ENCODE peak calls at places on chromosomes 12 and 14, in eight cellular contexts. Q is HCT116, J is SK-N-SH, H is endodermal cell, R is mammary epithelial cell, D is keratinocyte, P is PC-3, C is H9. F is an unnamed sample.

GRCh38 chr12:23952071-23952470 is 2.6 kb upstream of the SOX5 start:
- DNase-seq in Q (no peak), J (no peak), H (no peak), R (no peak), D (no peak), P (no peak), C (no peak), F (no peak)

GRCh38 chr12:2336409-2336829 is 283.6 kb downstream of the CACNA1C start:
- DNase-seq in Q (peak; percentile 75), J (no peak), H (no peak), R (peak; percentile 95), D (peak; percentile 28), P (peak; percentile 84), C (no peak), F (peak; percentile 92)

GRCh38 chr12:42589465-42590323 is at the start of gene PRICKLE1:
- DNase-seq in Q (no peak), J (peak; percentile 90), H (peak; percentile 80), R (peak; percentile 64), D (no peak), P (peak; percentile 57), C (peak; percentile 46), F (peak; percentile 64)

GRCh38 chr14:32259368-32260013 is 56.4 kb upstream of the RNU6-8 start:
- DNase-seq in Q (peak; percentile 56), J (peak; percentile 58), H (peak; percentile 59), R (peak; percentile 82), D (peak; percentile 62), P (peak; percentile 87), C (peak; percentile 43), F (peak; percentile 42)

GRCh38 chr12:65605019-65605418 is 219.3 kb upstream of the HMGA2 start:
- DNase-seq in Q (no peak), J (no peak), H (no peak), R (no peak), D (no peak), P (no peak), C (no peak), F (peak; percentile 40)

GRCh38 chr12:113788020-113788856 is 177.9 kb downstream of the RBM19 start:
- DNase-seq in Q (no peak), J (no peak), H (no peak), R (no peak), D (no peak), P (peak; percentile 96), C (no peak), F (peak; percentile 11)

GRCh38 chr14:55031190-55031589 is 4.2 kb downstream of the SOCS4 start:
- DNase-seq in Q (no peak), J (no peak), H (no peak), R (no peak), D (no peak), P (no peak), C (no peak), F (no peak)

GRCh38 chr14:100138082-100138787 is 21.2 kb downstream of the DEGS2 start:
- DNase-seq in Q (no peak), J (no peak), H (no peak), R (no peak), D (no peak), P (no peak), C (no peak), F (no peak)

GRCh38 chr14:101221549-101222160 is 318.1 kb upstream of the RTL1 start:
- DNase-seq in Q (no peak), J (no peak), H (peak; percentile 22), R (no peak), D (no peak), P (no peak), C (peak; percentile 17), F (no peak)

GRCh38 chr14:62722406-62722805 is 322.9 kb downstream of the KCNH5 start:
- DNase-seq in Q (no peak), J (no peak), H (no peak), R (no peak), D (no peak), P (peak; percentile 18), C (no peak), F (peak; percentile 17)

GRCh38 chr14:65179918-65180724 is 77.8 kb upstream of the MAX start:
- DNase-seq in Q (peak; percentile 38), J (no peak), H (no peak), R (peak; percentile 98), D (peak; percentile 87), P (peak; percentile 90), C (no peak), F (peak; percentile 94)

GRCh38 chr12:102023343-102023930 is 38.4 kb downstream of the WASHC3 start:
- DNase-seq in Q (no peak), J (no peak), H (no peak), R (peak; percentile 9), D (no peak), P (no peak), C (no peak), F (peak; percentile 46)

GRCh38 chr14:35416108-35416750 is 11.7 kb upstream of the NFKBIA start:
- DNase-seq in Q (no peak), J (no peak), H (no peak), R (no peak), D (no peak), P (peak; percentile 55), C (no peak), F (no peak)

GRCh38 chr12:75058228-75058627 is 151.4 kb downstream of the KCNC2 start:
- DNase-seq in Q (no peak), J (no peak), H (no peak), R (no peak), D (no peak), P (peak; percentile 24), C (no peak), F (no peak)

GRCh38 chr14:31893156-31893813 is 183.8 kb upstream of the ARHGAP5 start:
- DNase-seq in Q (no peak), J (no peak), H (peak; percentile 57), R (peak; percentile 37), D (no peak), P (peak; percentile 73), C (no peak), F (peak; percentile 44)

GRCh38 chr12:93509506-93509905 is 42.2 kb downstream of the MRPL42 start:
- DNase-seq in Q (no peak), J (no peak), H (no peak), R (no peak), D (no peak), P (no peak), C (no peak), F (no peak)

GRCh38 chr12:93502802-93503623 is 35.7 kb downstream of the MRPL42 start:
- DNase-seq in Q (peak; percentile 21), J (peak; percentile 26), H (peak; percentile 86), R (peak; percentile 9), D (no peak), P (peak; percentile 65), C (no peak), F (peak; percentile 30)

GRCh38 chr12:93507151-93507550 is 39.8 kb downstream of the MRPL42 start:
- DNase-seq in Q (no peak), J (no peak), H (no peak), R (no peak), D (no peak), P (no peak), C (no peak), F (no peak)
- H3K9ac ChIP-seq in Q (no peak overlapping the region), J (no peak overlapping the region), H (no peak overlapping the region), R (no peak overlapping the region), D (no peak overlapping the region), P (no peak overlapping the region), C (no peak overlapping the region), F (no peak overlapping the region)

DNA sequence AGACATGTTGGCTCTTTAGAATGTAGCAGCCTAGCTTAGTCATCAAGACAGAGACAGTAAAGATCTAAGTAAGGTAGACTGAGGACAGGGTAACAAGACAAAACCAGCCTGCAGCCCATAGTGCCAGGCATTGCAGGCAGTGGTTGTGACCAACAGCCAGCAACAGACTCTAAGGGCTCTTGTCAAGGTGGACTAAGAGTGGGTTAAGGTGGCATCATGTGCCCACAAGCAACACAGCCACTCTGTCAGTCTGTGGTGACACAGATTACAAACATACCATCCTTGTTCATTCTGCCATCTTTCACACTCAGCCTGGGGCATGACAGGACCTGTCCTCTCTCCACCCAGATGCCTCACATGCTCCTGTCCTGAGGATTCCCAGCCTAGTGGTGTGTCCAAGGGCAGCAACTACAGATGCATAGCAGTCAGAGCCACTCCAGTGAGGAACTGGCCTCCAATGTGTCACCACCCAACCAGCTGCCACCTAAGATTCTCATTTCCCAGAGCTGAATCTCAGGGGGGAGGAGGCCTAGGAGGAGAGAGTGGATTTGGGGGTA is 28.3 kb downstream of the VDR start:
- DNase-seq in Q (no peak), J (no peak), H (no peak), R (peak; percentile 93), D (peak; percentile 93), P (no peak), C (no peak), F (no peak)
- TF ChIP-seq CTCF in Q (no peak), J (no peak), H (no peak), R (peak; percentile 42), D (peak; percentile 38), P (no peak), C (no peak), F (no peak)

GRCh38 chr14:51539571-51540037 is 112.1 kb upstream of the FRMD6 start:
- DNase-seq in Q (no peak), J (no peak), H (peak; percentile 46), R (peak; percentile 99), D (peak; percentile 98), P (peak; percentile 99), C (no peak), F (peak; percentile 98)
- H3K9ac ChIP-seq in Q (no peak overlapping the region), J (peak overlapping the region; percentile 60), H (no peak overlapping the region), R (peak overlapping the region; percentile 66), D (peak overlapping the region; percentile 86), P (peak overlapping the region; percentile 83), C (no peak overlapping the region), F (no peak overlapping the region)

DNA sequence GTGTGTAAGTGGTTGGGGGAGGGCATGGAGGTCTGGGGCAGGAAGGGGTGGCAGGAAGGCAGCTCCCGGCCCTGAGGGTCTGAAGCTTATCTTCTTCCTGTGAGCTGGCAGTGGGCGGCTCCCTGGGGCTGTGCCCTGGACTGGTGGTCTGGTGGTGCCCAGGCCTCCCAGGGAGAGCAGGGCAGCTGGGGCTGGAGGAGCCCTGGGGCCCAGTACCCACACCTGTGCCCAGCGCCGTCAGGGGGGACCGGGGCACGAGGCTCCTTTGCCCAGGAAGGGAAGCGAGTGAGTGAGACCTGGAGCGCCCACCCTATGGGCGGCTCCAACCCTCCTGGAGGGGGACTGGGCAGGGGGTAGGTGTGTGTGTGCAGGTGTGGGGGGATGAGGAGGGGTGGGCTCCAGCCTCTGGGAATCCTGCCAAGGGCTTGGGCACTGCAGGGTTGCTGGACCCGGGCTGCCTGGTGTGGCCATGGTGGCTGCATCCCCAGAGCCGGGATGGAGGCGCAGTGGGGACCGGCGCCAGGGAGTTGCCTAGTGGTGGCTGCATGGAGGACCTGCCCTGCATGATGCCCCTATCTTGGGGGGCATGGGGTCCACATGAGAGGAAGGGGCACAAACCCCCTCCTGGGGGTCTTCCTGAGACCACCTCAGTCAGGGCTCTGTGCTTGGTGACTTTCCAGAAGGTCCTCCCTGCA is 353.6 kb downstream of the TMEM121 start:
- DNase-seq in Q (no peak), J (peak; percentile 88), H (peak; percentile 17), R (no peak), D (no peak), P (no peak), C (no peak), F (no peak)
- TF ChIP-seq CTCF in Q (no peak), J (no peak), H (no peak), R (no peak), D (no peak), P (no peak), C (no peak), F (no peak)

GRCh38 chr14:103868242-103868897 is 21.0 kb upstream of the PPP1R13B start:
- DNase-seq in Q (no peak), J (peak; percentile 27), H (no peak), R (peak; percentile 91), D (peak; percentile 99), P (no peak), C (no peak), F (no peak)
- H3K9ac ChIP-seq in Q (no peak overlapping the region), J (no peak overlapping the region), H (no peak overlapping the region), R (no peak overlapping the region), D (peak overlapping the region; percentile 43), P (no peak overlapping the region), C (no peak overlapping the region), F (no peak overlapping the region)